ENCODE peak calls at places on chromosomes 1 and 21, in ten cellular contexts. F, B, G, K, A, N, C, E, T and J are unnamed samples.

GRCh38 chr1:169109561-169110134 is 3.2 kb downstream of the ATP1B1 start:
- DNase-seq in G (no peak), B (no peak), C (no peak), F (no peak), N (peak), E (peak), T (peak), K (peak), A (peak), J (peak)

GRCh38 chr1:228166170-228166936 is 749 bp downstream of the IBA57 start:
- DNase-seq in C (peak), T (peak), B (peak), N (peak), F (peak), K (peak), A (peak), E (peak), G (no peak), J (no peak)

GRCh38 chr21:15730484-15731242 is 881 bp downstream of the USP25 start:
- DNase-seq in N (no peak), K (peak), T (no peak), F (peak), B (peak), E (no peak), C (no peak), A (no peak), G (no peak), J (no peak)

GRCh38 chr1:206419783-206420182 is 50.5 kb upstream of the IKBKE start:
- DNase-seq in C (no peak), B (no peak), N (no peak), A (no peak), T (no peak), G (no peak), K (no peak), F (no peak), E (no peak), J (no peak)

GRCh38 chr1:247824023-247824422 is at the start of gene OR14A16:
- DNase-seq in F (peak), A (no peak), B (no peak), N (no peak), E (no peak), C (no peak), T (no peak), G (no peak), K (no peak), J (no peak)

GRCh38 chr1:235632538-235633219 is 16.9 kb downstream of the GNG4 start:
- DNase-seq in G (no peak), E (no peak), B (no peak), N (no peak), T (no peak), C (no peak), K (peak), F (peak), A (no peak), J (no peak)

GRCh38 chr1:54081306-54082270 is 28.2 kb downstream of the TCEANC2 start:
- DNase-seq in B (no peak), T (peak), A (peak), E (peak), G (peak), N (peak), K (peak), F (peak), C (peak), J (no peak)

GRCh38 chr1:205824180-205824579 is 11.2 kb upstream of the SLC41A1 start:
- DNase-seq in E (no peak), N (no peak), C (no peak), B (no peak), F (no peak), G (no peak), T (no peak), A (no peak), K (no peak), J (no peak)

GRCh38 chr1:220012259-220012658 is 34.0 kb downstream of the EPRS1 start:
- DNase-seq in F (no peak), A (no peak), G (no peak), E (no peak), B (no peak), T (no peak), C (no peak), N (no peak), K (peak), J (no peak)

GRCh38 chr1:92820551-92820950 is 11.3 kb upstream of the RPL5 start:
- DNase-seq in E (no peak), N (no peak), T (no peak), K (no peak), G (no peak), B (no peak), F (no peak), C (no peak), A (no peak), J (no peak)

GRCh38 chr1:51954783-51955182 is 35.7 kb downstream of the RAB3B start:
- DNase-seq in E (no peak), N (no peak), C (no peak), G (no peak), F (no peak), A (no peak), K (no peak), B (no peak), T (no peak), J (no peak)

GRCh38 chr1:54937469-54937868 is 43.0 kb upstream of the TMEM61 start:
- DNase-seq in G (no peak), E (peak), T (no peak), K (no peak), C (no peak), B (no peak), N (no peak), A (no peak), F (no peak), J (no peak)

GRCh38 chr1:47262787-47263413 is 30.9 kb upstream of the TAL1 start:
- DNase-seq in C (peak), K (peak), N (no peak), E (peak), G (no peak), F (peak), A (peak), T (peak), B (no peak), J (no peak)

GRCh38 chr1:51237313-51237700 is 1.2 kb downstream of the RNF11 start:
- DNase-seq in E (no peak), K (no peak), C (no peak), G (no peak), N (no peak), B (no peak), T (no peak), F (no peak), A (no peak), J (no peak)

GRCh38 chr1:36224537-36225297 is 474 bp downstream of the THRAP3 start:
- DNase-seq in A (peak), T (peak), B (peak), K (peak), E (no peak), N (no peak), F (no peak), C (no peak), G (no peak), J (no peak)

GRCh38 chr1:36871146-36871971 is 163.0 kb downstream of the GRIK3 start:
- DNase-seq in B (peak), C (no peak), T (peak), A (no peak), G (no peak), E (no peak), F (no peak), K (no peak), N (no peak), J (no peak)

GRCh38 chr1:11145741-11146140 is 43.4 kb upstream of the ANGPTL7 start:
- DNase-seq in E (no peak), A (no peak), K (no peak), G (no peak), B (no peak), T (no peak), C (no peak), F (no peak), N (no peak), J (no peak)

GRCh38 chr21:34639882-34640788 is 25.2 kb upstream of the RCAN1 start:
- DNase-seq in E (no peak), B (peak), K (peak), A (no peak), N (no peak), C (no peak), F (peak), T (no peak), G (no peak), J (no peak)

GRCh38 chr1:37919277-37919676 is 27.6 kb downstream of the INPP5B start:
- DNase-seq in N (no peak), E (no peak), A (no peak), C (no peak), K (no peak), B (no peak), T (no peak), F (peak), G (no peak), J (no peak)
- TF ChIP-seq CTCF in N (peak), E (peak), A (peak), C (peak), K (peak), B (no peak), T (peak), F (peak), G (peak), J (peak)

GRCh38 chr1:241847540-241847795 is 536 bp upstream of the EXO1 start:
- DNase-seq in N (no peak), C (no peak), E (no peak), B (no peak), G (no peak), A (no peak), K (no peak), F (no peak), T (no peak), J (no peak)

GRCh38 chr1:241846862-241847539 is 1.0 kb upstream of the EXO1 start:
- DNase-seq in C (no peak), N (no peak), K (no peak), G (no peak), F (no peak), T (no peak), B (no peak), E (no peak), A (no peak), J (no peak)

GRCh38 chr1:241849345-241849695 is 1.3 kb downstream of the EXO1 start:
- DNase-seq in F (peak), G (no peak), E (no peak), K (no peak), T (no peak), B (no peak), N (no peak), A (no peak), C (no peak), J (no peak)

GRCh38 chr1:241848680-241849344 is 808 bp downstream of the EXO1 start:
- DNase-seq in T (no peak), C (no peak), B (no peak), E (no peak), N (no peak), A (no peak), G (no peak), F (peak), K (no peak), J (no peak)

DNA sequence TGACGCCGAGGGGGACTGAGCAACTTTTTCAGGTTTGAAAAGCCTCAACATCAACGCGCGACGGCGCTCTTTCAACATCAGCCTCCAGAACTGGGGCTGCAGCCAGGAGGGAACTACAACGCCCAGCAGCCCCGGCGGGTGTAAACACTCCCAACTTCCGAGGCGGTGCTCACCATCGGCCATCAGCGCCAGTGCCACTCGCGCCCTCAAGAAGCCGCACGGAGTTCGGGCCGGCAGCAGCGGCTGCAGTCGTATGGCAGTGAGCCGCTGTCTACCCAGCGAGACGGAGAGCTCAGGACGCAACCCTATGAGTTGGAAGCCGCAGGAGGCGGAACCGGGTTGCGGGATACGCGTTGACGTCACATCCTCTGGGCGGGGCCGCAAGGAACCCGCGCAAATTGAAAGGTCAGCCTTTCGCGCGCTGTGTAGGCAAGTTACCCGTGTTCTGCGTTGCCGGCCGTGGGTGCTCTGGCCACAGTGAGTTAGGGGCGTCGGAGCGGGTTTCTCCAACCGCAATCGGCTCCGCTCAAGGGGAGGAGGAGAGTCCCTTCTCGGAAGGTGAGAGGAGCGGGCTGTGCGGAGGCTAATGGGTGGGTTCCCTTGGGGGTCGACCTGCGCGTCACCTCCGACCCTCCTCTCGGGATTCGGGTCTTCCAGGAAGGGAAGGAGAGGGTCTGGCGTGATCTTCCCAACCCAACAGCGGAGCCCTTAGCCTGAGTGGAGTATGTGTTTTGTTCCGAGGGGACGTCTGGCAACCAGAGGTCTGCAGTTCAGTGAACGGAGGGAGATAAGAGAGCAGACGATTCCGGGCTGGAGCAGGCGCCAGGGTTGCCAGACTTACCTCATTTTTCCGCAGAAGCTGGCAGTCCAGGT is at the start of gene EXO1:
- DNase-seq in G (peak), A (peak), F (peak), C (peak), K (peak), T (peak), B (peak), E (peak), N (peak), J (no peak)
- TF ChIP-seq CTCF in G (peak), A (peak), F (peak), C (peak), K (peak), T (peak), B (no peak), E (peak), N (peak), J (peak)

GRCh38 chr1:188462837-188463236 is 1634.1 kb downstream of the PLA2G4A start:
- DNase-seq in B (no peak), F (no peak), T (no peak), C (no peak), G (no peak), E (no peak), A (no peak), N (no peak), K (peak), J (no peak)

DNA sequence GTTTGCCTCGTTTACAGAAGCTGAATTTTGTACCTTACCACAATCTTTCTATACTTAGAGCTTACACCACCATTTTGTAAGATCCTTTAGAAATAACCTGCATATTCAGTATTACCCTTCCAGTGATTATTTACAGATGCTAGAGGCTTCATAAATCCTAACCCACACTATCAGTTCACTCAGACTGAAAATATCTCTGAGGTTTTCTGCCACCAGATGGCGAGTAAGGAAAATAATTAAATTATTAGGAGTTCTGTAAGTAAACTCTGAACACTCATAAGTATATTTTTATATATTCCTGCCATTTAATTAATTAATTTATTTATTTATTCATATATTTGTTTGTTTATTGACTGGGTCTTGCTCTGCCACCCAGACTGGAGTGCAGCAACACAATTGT is 1635.2 kb downstream of the PLA2G4A start:
- DNase-seq in E (no peak), C (no peak), A (no peak), G (no peak), K (peak), F (no peak), N (no peak), B (no peak), T (no peak), J (no peak)
- TF ChIP-seq CTCF in E (no peak), C (no peak), A (no peak), G (no peak), K (peak), F (no peak), N (no peak), B (no peak), T (peak), J (no peak)

GRCh38 chr1:109630081-109630880 is 10.6 kb downstream of the AMPD2 start:
- DNase-seq in A (no peak), E (no peak), G (no peak), K (no peak), C (no peak), F (no peak), B (peak), N (no peak), T (no peak), J (no peak)
- TF ChIP-seq CTCF in A (no peak), E (peak), G (peak), K (peak), C (no peak), F (peak), B (no peak), N (peak), T (peak), J (no peak)

GRCh38 chr1:2459757-2460156 is 16.3 kb upstream of the PLCH2 start:
- DNase-seq in C (no peak), B (no peak), A (peak), K (peak), G (no peak), E (no peak), N (peak), T (peak), F (no peak), J (no peak)
- TF ChIP-seq CTCF in C (no peak), B (no peak), A (no peak), K (peak), G (peak), E (peak), N (peak), T (peak), F (no peak), J (no peak)